ENCODE peak calls at places on chromosome 17, in six cellular contexts. H, B, C, R, G and D are unnamed samples.

GRCh38 chr17:67659028-67659427 is 58.7 kb upstream of the NOL11 start:
- DNase-seq in B (no peak), G (no peak), C (no peak), H (no peak), R (no peak), D (no peak)

GRCh38 chr17:64950871-64951270 is 31.6 kb upstream of the LRRC37A3 start:
- DNase-seq in H (no peak), G (no peak), B (no peak), C (no peak), R (no peak), D (no peak)

GRCh38 chr17:7490144-7490543 is 6.0 kb downstream of the POLR2A start:
- DNase-seq in C (no peak), B (no peak), H (no peak), R (no peak), G (no peak), D (no peak)

GRCh38 chr17:55281592-55282378 is 17.0 kb downstream of the HLF start:
- DNase-seq in H (no peak), C (no peak), B (no peak), G (no peak), R (no peak), D (no peak)

GRCh38 chr17:76948726-76949342 is 80.6 kb downstream of the MGAT5B start:
- DNase-seq in H (no peak), C (no peak), G (no peak), R (no peak), B (no peak), D (no peak)

GRCh38 chr17:80185968-80186367 is 16.1 kb downstream of the CARD14 start:
- DNase-seq in B (no peak), G (no peak), C (no peak), H (no peak), R (no peak), D (no peak)

GRCh38 chr17:21191698-21192097 is 22.3 kb downstream of the TMEM11 start:
- DNase-seq in G (no peak), C (no peak), R (no peak), H (no peak), B (no peak), D (no peak)

GRCh38 chr17:12421646-12422306 is 243.9 kb upstream of the MYOCD start:
- DNase-seq in G (no peak), C (no peak), R (no peak), H (no peak), B (no peak), D (no peak)

GRCh38 chr17:74055508-74056160 is 147.8 kb upstream of the RPL38 start:
- DNase-seq in B (no peak), G (no peak), H (no peak), C (no peak), R (no peak), D (no peak)

GRCh38 chr17:42107597-42108576 is 4.6 kb downstream of the DHX58 start:
- DNase-seq in G (peak), C (peak), H (peak), R (peak), B (peak), D (peak)

GRCh38 chr17:38724337-38724988 is 5.7 kb upstream of the CISD3 start:
- DNase-seq in B (no peak), C (peak), G (no peak), R (peak), H (no peak), D (peak)

GRCh38 chr17:75289832-75290337 is 652 bp upstream of the SLC25A19 start:
- DNase-seq in G (peak), H (peak), C (no peak), R (peak), B (peak), D (peak)

GRCh38 chr17:40068917-40069750 is 6.4 kb downstream of the THRA start:
- DNase-seq in H (peak), C (peak), B (peak), R (peak), G (peak), D (peak)

GRCh38 chr17:60905709-60906108 is 228.1 kb downstream of the BCAS3 start:
- DNase-seq in R (no peak), G (no peak), C (no peak), B (no peak), H (no peak), D (no peak)

GRCh38 chr17:64174686-64175456 is 44.9 kb upstream of the ERN1 start:
- DNase-seq in G (peak), C (peak), H (no peak), B (no peak), R (peak), D (peak)

GRCh38 chr17:82240506-82241182 is 11.8 kb downstream of the SLC16A3 start:
- DNase-seq in H (no peak), G (no peak), C (no peak), R (no peak), B (no peak), D (no peak)

GRCh38 chr17:951388-952132 is 28.0 kb downstream of the NXN start:
- DNase-seq in B (no peak), R (no peak), G (peak), C (no peak), H (peak), D (no peak)

GRCh38 chr17:81998222-81998621 is 20.8 kb downstream of the ASPSCR1 start:
- DNase-seq in G (no peak), H (no peak), B (no peak), C (no peak), R (no peak), D (no peak)

GRCh38 chr17:59914274-59914854 is 21.4 kb downstream of the RPS6KB1 start:
- DNase-seq in G (peak), R (no peak), C (no peak), B (no peak), H (no peak), D (peak)

GRCh38 chr17:77072670-77073069 is 68.1 kb upstream of the SEC14L1 start:
- DNase-seq in C (no peak), R (no peak), G (no peak), H (no peak), B (no peak), D (no peak)

GRCh38 chr17:55285340-55286301 is 20.9 kb downstream of the HLF start:
- DNase-seq in C (peak), H (no peak), B (no peak), G (peak), R (peak), D (peak)

GRCh38 chr17:57935833-57936807 is 19.1 kb downstream of the CUEDC1 start:
- DNase-seq in G (no peak), C (no peak), R (peak), B (no peak), H (peak), D (peak)

GRCh38 chr17:29930399-29931010 is 477 bp upstream of the SSH2 start:
- DNase-seq in H (no peak), B (no peak), R (no peak), C (no peak), G (peak), D (peak)

GRCh38 chr17:36731806-36732205 is 130.4 kb downstream of the MRM1 start:
- DNase-seq in G (no peak), C (no peak), B (no peak), H (no peak), R (no peak), D (no peak)

GRCh38 chr17:81084691-81085419 is 49.9 kb downstream of the BAIAP2 start:
- DNase-seq in C (no peak), R (no peak), H (no peak), B (no peak), G (no peak), D (peak)